ENCODE peak calls at places on chromosome 18, in seven cellular contexts. B, K, R, J, G, D and E are unnamed samples.

GRCh38 chr18:25076980-25077780 is 274.8 kb downstream of the ZNF521 start:
- DNase-seq in G (no peak), B (no peak), K (no peak), J (no peak), R (no peak), D (no peak), E (no peak)

GRCh38 chr18:26909599-26910290 is 44.2 kb upstream of the AQP4 start:
- DNase-seq in B (no peak), G (no peak), J (no peak), R (no peak), D (no peak), K (no peak), E (no peak)

GRCh38 chr18:70417847-70418246 is 129.0 kb downstream of the SOCS6 start:
- DNase-seq in B (no peak), D (no peak), K (no peak), R (no peak), J (no peak), G (no peak), E (no peak)

GRCh38 chr18:32750328-32750727 is 22.5 kb downstream of the KLHL14 start:
- DNase-seq in G (no peak), D (no peak), K (no peak), B (no peak), J (no peak), R (no peak), E (no peak)

GRCh38 chr18:42617086-42617725 is 498.3 kb downstream of the RIT2 start:
- DNase-seq in G (no peak), D (no peak), R (no peak), B (no peak), K (no peak), J (no peak), E (no peak)

GRCh38 chr18:74171910-74172606 is 23.7 kb downstream of the TIMM21 start:
- DNase-seq in B (no peak), R (no peak), K (no peak), G (no peak), J (no peak), D (no peak), E (no peak)

GRCh38 chr18:79924814-79925655 is 26.4 kb downstream of the SLC66A2 start:
- DNase-seq in J (no peak), G (no peak), K (no peak), D (no peak), R (peak), B (peak), E (peak)

GRCh38 chr18:42360716-42361115 is 405.7 kb downstream of the PIK3C3 start:
- DNase-seq in R (no peak), G (no peak), J (no peak), B (no peak), D (no peak), K (no peak), E (no peak)

GRCh38 chr18:25678226-25678625 is 326.3 kb upstream of the ZNF521 start:
- DNase-seq in G (no peak), R (no peak), B (no peak), K (no peak), D (no peak), J (no peak), E (no peak)

GRCh38 chr18:39711701-39712100 is 2146.1 kb upstream of the CELF4 start:
- DNase-seq in D (no peak), J (no peak), R (no peak), K (no peak), G (no peak), B (no peak), E (no peak)

GRCh38 chr18:35605686-35606417 is 24.3 kb downstream of the GALNT1 start:
- DNase-seq in D (no peak), B (no peak), K (no peak), J (no peak), G (no peak), R (no peak), E (no peak)

GRCh38 chr18:11986061-11986460 is 4.8 kb downstream of the IMPA2 start:
- DNase-seq in R (peak), D (no peak), B (no peak), G (no peak), J (no peak), K (no peak), E (no peak)

GRCh38 chr18:28045880-28046279 is 131.1 kb downstream of the CDH2 start:
- DNase-seq in B (no peak), D (no peak), J (no peak), K (no peak), G (no peak), R (no peak), E (no peak)

DNA sequence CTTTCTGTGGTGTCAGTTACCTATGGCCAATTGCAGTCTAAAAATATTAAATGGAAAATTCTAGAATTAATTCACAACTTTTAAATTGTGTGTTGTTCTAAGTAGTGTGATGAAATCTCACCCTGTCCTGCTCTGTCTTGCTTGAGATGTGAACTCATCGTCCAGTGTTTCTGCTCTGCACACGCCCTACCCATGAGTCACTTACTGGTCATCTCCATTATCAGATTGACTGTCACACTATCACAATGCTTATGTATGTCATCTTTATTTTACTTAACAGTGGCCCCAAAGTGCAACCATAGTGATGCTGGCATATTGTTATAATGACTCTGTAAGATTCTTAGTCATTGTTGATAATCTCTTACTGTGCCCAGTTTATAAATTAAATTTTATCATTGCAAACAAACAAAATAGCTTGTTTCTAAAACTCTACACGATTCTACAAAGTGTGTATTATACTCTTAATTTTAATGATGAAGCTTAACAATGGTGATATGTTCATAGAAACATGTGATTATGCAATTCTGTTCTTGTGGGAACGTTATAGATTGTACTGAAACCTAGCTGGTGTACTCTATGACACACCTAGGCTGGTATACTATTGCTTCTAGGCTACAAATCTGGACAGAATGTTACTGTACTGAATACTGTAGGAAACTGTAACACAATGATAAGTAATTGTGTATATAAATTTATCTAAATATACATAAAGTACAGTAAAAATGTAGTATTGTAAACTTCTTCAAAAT is 1086.8 kb upstream of the PIK3C3 start:
- DNase-seq in G (no peak), R (no peak), D (no peak), B (no peak), J (no peak), K (no peak), E (no peak)
- TF ChIP-seq POLR2AphosphoS5 in G (no peak), R (no peak), D (no peak), B (no peak), J (no peak), K (no peak), E (no peak)

DNA sequence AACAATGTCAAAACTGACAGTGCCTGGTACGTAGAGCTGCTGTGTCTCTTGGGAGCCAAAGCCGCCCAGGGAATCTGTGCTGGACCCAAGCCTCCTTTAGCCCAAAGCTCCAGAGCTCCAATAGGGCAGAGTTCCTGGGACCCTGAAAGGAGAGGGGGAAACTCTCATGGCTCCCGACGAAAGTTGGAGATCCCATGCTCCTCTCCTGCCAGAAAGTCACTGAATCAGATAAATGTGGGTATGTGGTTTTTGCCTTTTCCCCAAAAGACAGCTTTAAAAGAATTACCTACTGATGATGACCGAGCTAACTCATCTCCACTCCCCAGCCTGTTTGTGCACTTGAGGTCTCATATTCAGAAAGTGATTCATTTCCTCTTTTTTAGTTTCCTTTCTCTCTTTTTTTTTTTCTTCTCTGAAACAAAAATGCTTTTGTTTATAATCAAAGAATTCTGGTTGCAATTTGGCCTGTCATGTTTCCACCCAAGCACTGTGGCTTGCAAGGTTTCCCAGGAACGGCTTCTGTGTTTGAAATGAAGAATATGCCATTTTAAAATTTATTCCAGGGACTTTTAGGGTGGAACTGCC is 14.1 kb upstream of the PMAIP1 start:
- DNase-seq in R (no peak), D (no peak), K (peak), B (no peak), J (no peak), G (no peak), E (no peak)
- TF ChIP-seq EP300 in R (no peak), D (no peak), K (peak), B (no peak), J (no peak), G (no peak), E (no peak)

GRCh38 chr18:676069-676468 is 18.6 kb downstream of the TYMS start:
- DNase-seq in K (no peak), G (no peak), J (no peak), B (no peak), D (no peak), R (no peak), E (no peak)
- TF ChIP-seq POLR2AphosphoS5 in K (no peak), G (peak), J (no peak), B (no peak), D (no peak), R (no peak), E (no peak)

GRCh38 chr18:9066817-9067306 is 35.6 kb upstream of the NDUFV2 start:
- DNase-seq in B (no peak), G (no peak), J (peak), D (no peak), R (no peak), K (peak), E (peak)
- TF ChIP-seq EP300 in B (no peak), G (no peak), J (no peak), D (no peak), R (no peak), K (peak), E (no peak)

DNA sequence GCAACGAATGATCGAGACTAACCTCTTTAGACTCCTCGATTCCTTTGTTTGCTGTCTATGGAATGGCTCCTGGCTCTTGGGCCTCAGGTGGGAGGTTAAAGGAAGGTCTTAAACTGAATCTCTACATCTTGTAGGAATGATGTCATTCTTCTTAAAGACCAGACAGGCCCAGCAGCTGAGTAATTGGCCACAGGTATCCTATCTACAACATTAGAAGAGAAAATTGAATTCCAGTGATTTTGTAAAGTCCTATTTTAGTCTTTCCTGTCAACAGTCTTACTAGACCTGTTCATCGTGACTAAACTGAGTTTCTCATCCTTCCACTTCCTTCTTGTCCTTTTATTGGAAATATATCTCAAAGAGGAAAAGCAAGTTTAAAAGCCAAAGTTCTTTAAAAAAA is 274.8 kb downstream of the ALPK2 start:
- DNase-seq in K (no peak), J (no peak), G (no peak), D (peak), B (no peak), R (no peak), E (no peak)
- TF ChIP-seq POLR2AphosphoS5 in K (no peak), J (no peak), G (no peak), D (no peak), B (no peak), R (no peak), E (no peak)

GRCh38 chr18:48942554-48943261 is 8.1 kb downstream of the SMAD7 start:
- DNase-seq in G (no peak), K (no peak), R (no peak), B (peak), D (no peak), J (no peak), E (no peak)
- TF ChIP-seq EP300 in G (no peak), K (no peak), R (no peak), B (no peak), D (no peak), J (no peak), E (no peak)

GRCh38 chr18:2846638-2847340 is at the start of gene EMILIN2:
- DNase-seq in R (peak), D (peak), K (no peak), B (peak), J (peak), G (peak), E (peak)
- TF ChIP-seq POLR2AphosphoS5 in R (peak), D (peak), K (no peak), B (no peak), J (no peak), G (no peak), E (peak)